ENCODE peak calls at places on chromosomes 5 and 9, in four cellular contexts. Q is cardiac fibroblast, E is astrocyte of the spinal cord, H is AG09309. J is an unnamed sample.

GRCh38 chr5:172688735-172689572 is 47.9 kb downstream of the NEURL1B start:
- DNase-seq in Q (peak; percentile 44), H (no peak), E (no peak), J (no peak)

GRCh38 chr5:12985142-12985541 is 959.3 kb downstream of the DNAH5 start:
- DNase-seq in H (no peak), E (no peak), Q (no peak), J (no peak)

GRCh38 chr9:128125575-128126354 is 1.8 kb downstream of the PTGES2 start:
- DNase-seq in Q (peak; percentile 44), E (no peak), H (no peak), J (peak; percentile 43)

GRCh38 chr5:96350678-96351077 is 82.4 kb downstream of the PCSK1 start:
- DNase-seq in H (no peak), E (no peak), Q (peak; percentile 52), J (no peak)

GRCh38 chr5:178113841-178114324 is 551 bp downstream of the N4BP3 start:
- DNase-seq in H (no peak), Q (no peak), E (no peak), J (no peak)

GRCh38 chr9:136201609-136202448 is 3.1 kb downstream of the LHX3 start:
- DNase-seq in E (no peak), Q (peak; percentile 18), H (no peak), J (peak; percentile 22)

GRCh38 chr5:154484393-154484944 is 6.4 kb upstream of the HAND1 start:
- DNase-seq in Q (no peak), E (no peak), H (no peak), J (no peak)

GRCh38 chr5:91183743-91184142 is 199.4 kb downstream of the ARRDC3 start:
- DNase-seq in Q (no peak), H (no peak), E (no peak), J (no peak)

GRCh38 chr5:96379862-96380261 is 53.2 kb downstream of the PCSK1 start:
- DNase-seq in H (no peak), E (no peak), Q (no peak), J (no peak)

GRCh38 chr5:60948738-60949137 is 3.7 kb downstream of the NDUFAF2 start:
- DNase-seq in E (no peak), H (no peak), Q (no peak), J (no peak)

GRCh38 chr5:67305913-67306710 is 109.5 kb upstream of the CD180 start:
- DNase-seq in H (no peak), Q (peak; percentile 59), E (peak; percentile 34), J (no peak)

GRCh38 chr9:95642189-95642588 is 125.4 kb upstream of the PTCH1 start:
- DNase-seq in E (no peak), Q (no peak), H (no peak), J (no peak)

GRCh38 chr9:121620777-121621437 is 30.5 kb upstream of the DAB2IP start:
- DNase-seq in E (no peak), Q (peak; percentile 48), H (no peak), J (peak; percentile 52)

GRCh38 chr5:163880307-163880706 is 374.9 kb downstream of the MAT2B start:
- DNase-seq in E (peak; percentile 55), Q (peak; percentile 47), H (peak; percentile 66), J (peak; percentile 85)

GRCh38 chr9:79651251-79651795 is 79.6 kb downstream of the TLE4 start:
- DNase-seq in Q (no peak), H (no peak), E (peak; percentile 63), J (no peak)

GRCh38 chr9:98199388-98200033 is 7.1 kb upstream of the CORO2A start:
- DNase-seq in E (no peak), H (no peak), Q (no peak), J (no peak)

GRCh38 chr5:96329886-96330531 is 103.0 kb downstream of the PCSK1 start:
- DNase-seq in Q (no peak), H (no peak), E (no peak), J (no peak)

GRCh38 chr9:135340726-135341475 is 138.7 kb upstream of the PPP1R26 start:
- DNase-seq in H (no peak), Q (no peak), E (no peak), J (no peak)

GRCh38 chr5:150584561-150585335 is 55.7 kb upstream of the SYNPO start:
- DNase-seq in H (no peak), E (no peak), Q (no peak), J (no peak)

GRCh38 chr9:107768224-107768623 is 278.7 kb upstream of the KLF4 start:
- DNase-seq in E (no peak), H (no peak), Q (no peak), J (no peak)

GRCh38 chr5:27523629-27524028 is 485.2 kb upstream of the CDH9 start:
- DNase-seq in Q (no peak), H (no peak), E (no peak), J (no peak)

GRCh38 chr5:73591698-73592501 is 26.4 kb downstream of the UTP15 start:
- DNase-seq in E (peak; percentile 40), Q (peak; percentile 51), H (no peak), J (peak; percentile 52)

GRCh38 chr9:92094655-92095054 is 20.6 kb downstream of the SPTLC1 start:
- DNase-seq in Q (no peak), E (peak; percentile 5), H (no peak), J (peak; percentile 42)

GRCh38 chr9:97761066-97761598 is 64.0 kb upstream of the XPA start:
- DNase-seq in E (no peak), Q (no peak), H (no peak), J (no peak)

GRCh38 chr9:80326105-80326504 is 754.3 kb downstream of the TLE4 start:
- DNase-seq in Q (no peak), H (no peak), E (peak; percentile 5), J (no peak)

GRCh38 chr9:129145841-129146292 is 32.2 kb downstream of the IER5L start:
- DNase-seq in H (no peak), Q (peak; percentile 98), E (peak; percentile 98), J (peak; percentile 98)

GRCh38 chr9:127540664-127541041 is 71.4 kb upstream of the STXBP1 start:
- DNase-seq in H (no peak), Q (no peak), E (no peak), J (no peak)

GRCh38 chr9:106862946-106863740 is at the start of gene ZNF462:
- DNase-seq in Q (peak; percentile 78), H (no peak), E (peak; percentile 77), J (peak; percentile 84)

GRCh38 chr9:35489313-35490154 is at the start of gene RUSC2:
- DNase-seq in Q (peak; percentile 97), H (peak; percentile 73), E (peak; percentile 93), J (peak; percentile 98)

GRCh38 chr9:93826905-93827544 is 128.1 kb downstream of the BARX1 start:
- DNase-seq in E (no peak), Q (no peak), H (no peak), J (no peak)

GRCh38 chr5:21574429-21574828 is 1278.7 kb downstream of the CDH12 start:
- DNase-seq in Q (peak; percentile 44), H (no peak), E (no peak), J (no peak)

GRCh38 chr9:4334439-4334838 is 34.6 kb upstream of the GLIS3 start:
- DNase-seq in Q (peak; percentile 54), H (no peak), E (peak; percentile 34), J (no peak)

GRCh38 chr9:120486347-120486746 is 93.6 kb downstream of the CDK5RAP2 start:
- DNase-seq in Q (no peak), E (peak; percentile 17), H (no peak), J (no peak)

GRCh38 chr5:154826-155225 is 36.5 kb upstream of the LRRC14B start:
- DNase-seq in E (no peak), H (no peak), Q (no peak), J (no peak)

GRCh38 chr5:39176740-39177628 is 42.4 kb downstream of the FYB1 start:
- DNase-seq in H (no peak), Q (no peak), E (no peak), J (no peak)

GRCh38 chr9:90433398-90433890 is 209.2 kb downstream of the DIRAS2 start:
- DNase-seq in H (no peak), E (peak; percentile 93), Q (peak; percentile 32), J (peak; percentile 87)

GRCh38 chr9:128884164-128884563 is 2.2 kb downstream of the LRRC8A start:
- DNase-seq in H (no peak), Q (no peak), E (no peak), J (no peak)

GRCh38 chr9:27473135-27473534 is 51.0 kb upstream of the IFNK start:
- DNase-seq in Q (peak; percentile 5), H (no peak), E (peak; percentile 20), J (peak; percentile 28)

GRCh38 chr5:9784231-9784630 is 154.1 kb upstream of the TAS2R1 start:
- DNase-seq in Q (no peak), E (no peak), H (no peak), J (no peak)

GRCh38 chr5:9782806-9783560 is 152.8 kb upstream of the TAS2R1 start:
- DNase-seq in Q (peak; percentile 44), H (peak; percentile 91), E (peak; percentile 25), J (peak; percentile 77)

GRCh38 chr5:9780501-9780900 is 150.3 kb upstream of the TAS2R1 start:
- DNase-seq in H (no peak), Q (no peak), E (no peak), J (no peak)

GRCh38 chr5:9781275-9781674 is 151.1 kb upstream of the TAS2R1 start:
- DNase-seq in E (no peak), H (no peak), Q (no peak), J (no peak)

DNA sequence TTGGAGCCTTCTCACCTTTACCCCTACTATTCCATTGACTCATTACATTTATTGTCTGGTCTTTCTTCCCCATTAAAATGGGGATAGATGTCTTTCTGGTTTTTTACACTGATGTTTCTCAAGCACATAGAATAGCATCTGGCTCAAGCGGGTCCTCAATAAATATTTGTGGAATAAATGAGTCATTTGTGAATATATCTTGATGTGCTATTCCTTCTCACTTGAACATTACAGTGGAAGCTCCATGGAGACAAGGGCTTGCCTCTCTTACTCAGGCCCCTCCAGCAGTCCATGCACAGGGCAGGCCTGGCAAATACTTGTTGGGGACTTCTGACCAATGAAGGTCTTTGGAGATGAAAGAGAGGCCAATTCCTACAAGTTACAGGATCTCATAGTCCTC is 151.7 kb upstream of the TAS2R1 start:
- DNase-seq in Q (no peak), E (no peak), H (peak; percentile 86), J (no peak)
- H3K4me3 ChIP-seq in Q (no peak overlapping the region), E (no peak overlapping the region), H (no peak overlapping the region), J (no peak overlapping the region)

GRCh38 chr9:88651682-88652633 is 117.0 kb downstream of the NXNL2 start:
- DNase-seq in H (peak; percentile 97), Q (peak; percentile 96), E (peak; percentile 95), J (peak; percentile 97)
- TF ChIP-seq CTCF in H (peak; percentile 49), Q (peak; percentile 53), E (peak; percentile 43), J (peak; percentile 65)

DNA sequence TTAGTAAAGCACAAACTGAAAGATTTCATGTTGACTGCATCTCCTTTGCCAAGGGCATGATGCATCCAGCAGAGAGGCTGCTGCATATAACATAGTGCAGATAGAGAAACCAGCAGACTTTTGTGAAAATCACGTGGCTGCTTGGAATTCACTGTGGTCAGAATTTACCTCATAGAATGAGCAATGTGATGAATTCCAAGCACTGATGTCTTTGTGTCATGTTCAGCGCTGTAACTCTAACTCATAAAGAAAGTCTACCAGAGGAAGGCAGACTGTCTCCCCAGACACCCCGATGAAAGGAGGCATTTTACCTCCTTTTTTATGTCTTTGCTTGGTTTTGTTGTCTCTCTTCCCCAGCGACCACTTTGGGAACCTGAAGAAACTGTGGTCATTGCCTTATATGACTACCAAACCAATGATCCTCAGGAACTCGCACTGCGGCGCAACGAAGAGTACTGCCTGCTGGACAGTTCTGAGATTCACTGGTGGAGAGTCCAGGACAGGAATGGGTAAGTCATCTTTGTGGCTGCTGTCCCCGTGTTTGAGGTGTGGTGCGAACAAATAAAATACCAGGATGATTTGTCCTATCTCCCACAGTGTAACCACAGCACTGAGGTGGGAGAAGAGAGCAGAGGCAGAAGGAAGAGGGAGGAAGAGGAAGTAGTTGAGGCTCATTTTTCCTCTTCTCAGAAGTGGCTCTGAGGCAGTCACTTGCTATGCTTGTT is 42.0 kb downstream of the ITK start:
- DNase-seq in Q (peak; percentile 10), E (peak; percentile 67), H (peak; percentile 64), J (peak; percentile 63)
- H3K4me3 ChIP-seq in Q (no peak overlapping the region), E (no peak overlapping the region), H (no peak overlapping the region), J (no peak overlapping the region)

GRCh38 chr5:143014017-143014651 is 244.0 kb downstream of the ARHGAP26 start:
- DNase-seq in H (no peak), E (no peak), Q (no peak), J (peak; percentile 32)
- TF ChIP-seq CTCF in H (peak; percentile 28), E (peak; percentile 51), Q (peak; percentile 49), J (peak; percentile 60)